ENCODE peak calls at places on chromosomes 12 and 14, in five cellular contexts. Z, W, G, V and P are unnamed samples.

GRCh38 chr12:102195826-102196225 is 1.8 kb downstream of the PMCH start:
- DNase-seq in Z (no peak), W (no peak), G (no peak), V (no peak), P (no peak)

GRCh38 chr14:21384494-21384851 is 654 bp upstream of the SUPT16H start:
- DNase-seq in Z (no peak), W (no peak), G (no peak), V (peak), P (no peak)

GRCh38 chr12:49105504-49106120 is 5.0 kb downstream of the LMBR1L start:
- DNase-seq in Z (no peak), W (no peak), G (peak), V (no peak), P (no peak)

GRCh38 chr14:75053396-75054289 is 2.4 kb upstream of the MLH3 start:
- DNase-seq in Z (no peak), W (no peak), G (peak), V (no peak), P (no peak)

GRCh38 chr12:69497308-69498026 is 27.3 kb downstream of the FRS2 start:
- DNase-seq in Z (no peak), W (peak), G (peak), V (peak), P (peak)

GRCh38 chr12:12794686-12795085 is 9.2 kb downstream of the APOLD1 start:
- DNase-seq in Z (no peak), W (no peak), G (no peak), V (no peak), P (no peak)

GRCh38 chr14:59321184-59321952 is 132.9 kb downstream of the DAAM1 start:
- DNase-seq in Z (no peak), W (no peak), G (peak), V (no peak), P (no peak)

GRCh38 chr12:1465990-1466389 is 128.4 kb downstream of the FBXL14 start:
- DNase-seq in Z (no peak), W (no peak), G (no peak), V (no peak), P (no peak)

GRCh38 chr14:99664636-99665273 is 19.3 kb upstream of the CYP46A1 start:
- DNase-seq in Z (no peak), W (no peak), G (no peak), V (no peak), P (no peak)

GRCh38 chr12:66653801-66654200 is 25.1 kb downstream of the GRIP1 start:
- DNase-seq in Z (no peak), W (no peak), G (no peak), V (no peak), P (no peak)

GRCh38 chr14:100810861-100811461 is 15.0 kb upstream of the MEG3 start:
- DNase-seq in Z (no peak), W (no peak), G (no peak), V (no peak), P (no peak)

GRCh38 chr12:22121224-22121623 is 75.2 kb downstream of the CMAS start:
- DNase-seq in Z (no peak), W (no peak), G (no peak), V (peak), P (peak)

GRCh38 chr12:32322354-32322753 is 77.0 kb upstream of the FGD4 start:
- DNase-seq in Z (no peak), W (no peak), G (no peak), V (no peak), P (no peak)

GRCh38 chr14:35333797-35334743 is 41.9 kb downstream of the PSMA6 start:
- DNase-seq in Z (no peak), W (no peak), G (no peak), V (no peak), P (no peak)

GRCh38 chr14:39055786-39056474 is 47.1 kb downstream of the SEC23A start:
- DNase-seq in Z (no peak), W (no peak), G (peak), V (no peak), P (no peak)

GRCh38 chr12:113796852-113797534 is 169.1 kb downstream of the RBM19 start:
- DNase-seq in Z (no peak), W (no peak), G (no peak), V (no peak), P (no peak)

GRCh38 chr14:93032301-93032929 is 83.3 kb downstream of the ITPK1 start:
- DNase-seq in Z (no peak), W (no peak), G (peak), V (no peak), P (no peak)

GRCh38 chr12:55797068-55797467 is 20.5 kb downstream of the SARNP start:
- DNase-seq in Z (no peak), W (no peak), G (peak), V (peak), P (no peak)

GRCh38 chr12:76637807-76638206 is 78.2 kb upstream of the OSBPL8 start:
- DNase-seq in Z (no peak), W (no peak), G (peak), V (no peak), P (no peak)

GRCh38 chr14:68458840-68459469 is 333.9 kb downstream of the ZFP36L1 start:
- DNase-seq in Z (no peak), W (no peak), G (peak), V (no peak), P (no peak)

GRCh38 chr14:51006781-51007211 is 62.5 kb upstream of the PYGL start:
- DNase-seq in Z (no peak), W (no peak), G (peak), V (no peak), P (no peak)

GRCh38 chr12:113684053-113684907 is 212.6 kb upstream of the LHX5 start:
- DNase-seq in Z (no peak), W (no peak), G (no peak), V (no peak), P (no peak)

GRCh38 chr14:71749613-71750238 is 182.5 kb upstream of the RGS6 start:
- DNase-seq in Z (no peak), W (no peak), G (no peak), V (no peak), P (no peak)
- TF ChIP-seq CTCF in Z (no peak), W (no peak), G (no peak), V (no peak), P (no peak)

GRCh38 chr14:90849787-90850444 is 33.7 kb upstream of the TTC7B start:
- DNase-seq in Z (no peak), W (no peak), G (no peak), V (no peak), P (no peak)

GRCh38 chr14:90846511-90846910 is 30.3 kb upstream of the TTC7B start:
- DNase-seq in Z (no peak), W (no peak), G (peak), V (no peak), P (no peak)

GRCh38 chr14:90851327-90852036 is 35.3 kb upstream of the TTC7B start:
- DNase-seq in Z (no peak), W (no peak), G (no peak), V (no peak), P (no peak)

GRCh38 chr14:90850487-90850886 is 34.3 kb upstream of the TTC7B start:
- DNase-seq in Z (no peak), W (no peak), G (no peak), V (no peak), P (no peak)

GRCh38 chr14:90848944-90849731 is 32.9 kb upstream of the TTC7B start:
- DNase-seq in Z (no peak), W (no peak), G (no peak), V (no peak), P (no peak)
- TF ChIP-seq CTCF in Z (no peak), W (no peak), G (no peak), V (no peak), P (no peak)

GRCh38 chr12:34033628-34034296 is 11.5 kb downstream of the ALG10 start:
- DNase-seq in Z (no peak), W (no peak), G (peak), V (peak), P (peak)
- TF ChIP-seq CTCF in Z (no peak), W (peak), G (peak), V (peak), P (peak)

DNA sequence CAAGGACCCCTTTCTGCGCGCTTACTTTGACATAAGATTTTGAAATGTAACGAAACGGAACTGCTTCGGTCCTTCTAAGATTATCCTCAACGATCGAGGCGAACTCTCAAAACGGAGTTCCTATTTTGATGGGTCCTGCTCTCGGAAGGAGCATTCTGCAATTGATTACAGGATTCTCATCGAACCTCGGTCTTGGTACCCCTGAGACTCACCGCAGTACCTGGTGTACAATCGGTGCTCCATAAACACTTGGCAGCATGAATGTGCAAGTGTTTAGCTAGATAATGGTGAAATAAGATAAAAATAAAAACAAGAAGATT is 530 bp upstream of the NEMF start:
- DNase-seq in Z (no peak), W (no peak), G (no peak), V (no peak), P (no peak)
- TF ChIP-seq CTCF in Z (no peak), W (no peak), G (no peak), V (no peak), P (peak)

GRCh38 chr12:46653311-46653710 is 172.5 kb downstream of the SLC38A4 start:
- DNase-seq in Z (no peak), W (no peak), G (no peak), V (no peak), P (no peak)

GRCh38 chr12:46657416-46658411 is 168.1 kb downstream of the SLC38A4 start:
- DNase-seq in Z (no peak), W (no peak), G (peak), V (no peak), P (no peak)

GRCh38 chr12:46649433-46649832 is 176.4 kb downstream of the SLC38A4 start:
- DNase-seq in Z (no peak), W (no peak), G (no peak), V (no peak), P (no peak)

GRCh38 chr12:46650688-46651087 is 175.1 kb downstream of the SLC38A4 start:
- DNase-seq in Z (no peak), W (no peak), G (peak), V (no peak), P (no peak)

DNA sequence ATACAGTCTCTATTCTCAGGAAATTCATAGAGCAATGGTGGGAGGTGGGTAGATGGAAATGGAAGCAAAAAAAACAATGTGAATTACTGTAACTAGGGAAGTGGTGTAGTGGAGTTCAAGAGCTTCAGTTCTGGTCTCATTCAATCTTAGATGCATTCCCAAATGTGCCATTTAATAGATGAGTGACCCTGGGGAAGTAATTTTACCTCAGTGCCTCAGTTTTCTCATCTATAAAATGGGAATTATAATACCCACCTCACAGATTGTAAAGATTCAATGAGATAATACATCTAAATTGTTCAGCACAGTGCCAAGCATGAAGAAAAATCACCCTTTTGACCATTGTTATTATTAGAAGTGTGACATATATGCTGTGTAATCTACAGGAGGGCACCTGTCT is 173.1 kb downstream of the SLC38A4 start:
- DNase-seq in Z (no peak), W (no peak), G (no peak), V (no peak), P (no peak)
- TF ChIP-seq CTCF in Z (no peak), W (no peak), G (no peak), V (no peak), P (no peak)

DNA sequence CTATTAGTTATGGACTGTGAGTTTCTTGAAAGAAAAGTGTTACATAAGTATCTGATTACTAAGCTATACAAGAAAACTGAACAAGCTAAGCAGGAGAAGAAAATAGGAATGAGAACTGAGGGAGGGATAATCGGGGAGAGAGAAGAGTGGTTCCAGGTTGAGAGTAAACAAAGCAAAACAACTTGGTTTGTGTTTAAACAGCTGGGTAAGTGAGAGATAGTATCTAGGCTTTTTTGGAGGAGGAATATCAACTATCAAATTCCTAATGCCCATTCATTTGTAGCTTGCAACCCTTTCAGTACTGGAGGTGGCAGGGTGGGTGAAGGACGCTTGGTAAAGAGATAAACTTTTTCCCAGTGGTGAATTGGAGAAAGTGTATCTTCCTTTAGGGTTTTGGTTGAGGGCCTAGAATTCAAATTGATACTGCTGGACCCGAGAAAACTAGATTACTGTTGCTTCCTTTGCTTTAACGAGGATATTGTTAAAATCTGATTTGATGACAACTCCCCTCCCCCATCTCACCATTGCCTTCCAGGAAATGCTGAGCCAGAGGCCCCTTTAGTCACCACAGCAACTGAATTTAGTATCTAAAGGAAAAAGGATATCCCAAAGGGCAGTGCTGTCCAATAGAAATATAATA is 2.0 kb upstream of the SLC2A3 start:
- DNase-seq in Z (no peak), W (no peak), G (no peak), V (no peak), P (peak)
- TF ChIP-seq CTCF in Z (no peak), W (peak), G (peak), V (no peak), P (no peak)